ENCODE peak calls at places on chromosome 19, in six cellular contexts. B is endothelial cell of umbilical vein, P is PC-3, Z is fibroblast of lung, C is OCI-LY7, T is mammary epithelial cell. E is an unnamed sample.
A peak's percentile ranks its signal among the peaks of the same experiment; 100 is the strongest.

GRCh38 chr19:50967924-50968708 is 1.3 kb downstream of the KLK6 start:
- DNase-seq in B (no peak), P (peak; percentile 25), Z (no peak), C (no peak), T (peak; percentile 49), E (no peak)

GRCh38 chr19:22331521-22331920 is 45.3 kb downstream of the ZNF729 start:
- DNase-seq in B (no peak), P (no peak), Z (no peak), C (no peak), T (no peak), E (no peak)

GRCh38 chr19:47407417-47407774 is 11.9 kb downstream of the MEIS3 start:
- DNase-seq in B (no peak), P (no peak), Z (no peak), C (no peak), T (no peak), E (no peak)

GRCh38 chr19:54684537-54684936 is 21.8 kb downstream of the LILRB4 start:
- DNase-seq in B (no peak), P (peak; percentile 66), Z (peak; percentile 2), C (peak; percentile 27), T (peak; percentile 11), E (no peak)

GRCh38 chr19:15197275-15198005 is 3.4 kb downstream of the NOTCH3 start:
- DNase-seq in B (no peak), P (no peak), Z (no peak), C (peak; percentile 60), T (no peak), E (no peak)

GRCh38 chr19:681029-681626 is 4.9 kb downstream of the FSTL3 start:
- DNase-seq in B (no peak), P (peak; percentile 86), Z (no peak), C (peak; percentile 93), T (no peak), E (no peak)

GRCh38 chr19:18385675-18386542 is at the start of gene GDF15:
- DNase-seq in B (peak; percentile 97), P (peak; percentile 50), Z (peak; percentile 87), C (peak; percentile 42), T (peak; percentile 69), E (no peak)

GRCh38 chr19:30082168-30082567 is 140.1 kb downstream of the URI1 start:
- DNase-seq in B (no peak), P (no peak), Z (no peak), C (no peak), T (no peak), E (no peak)

GRCh38 chr19:970695-971094 is 13.4 kb upstream of the WDR18 start:
- DNase-seq in B (no peak), P (no peak), Z (no peak), C (no peak), T (no peak), E (no peak)

GRCh38 chr19:4678881-4679379 is 8.8 kb upstream of the MYDGF start:
- DNase-seq in B (peak; percentile 40), P (peak; percentile 31), Z (peak; percentile 23), C (peak; percentile 19), T (no peak), E (no peak)

DNA sequence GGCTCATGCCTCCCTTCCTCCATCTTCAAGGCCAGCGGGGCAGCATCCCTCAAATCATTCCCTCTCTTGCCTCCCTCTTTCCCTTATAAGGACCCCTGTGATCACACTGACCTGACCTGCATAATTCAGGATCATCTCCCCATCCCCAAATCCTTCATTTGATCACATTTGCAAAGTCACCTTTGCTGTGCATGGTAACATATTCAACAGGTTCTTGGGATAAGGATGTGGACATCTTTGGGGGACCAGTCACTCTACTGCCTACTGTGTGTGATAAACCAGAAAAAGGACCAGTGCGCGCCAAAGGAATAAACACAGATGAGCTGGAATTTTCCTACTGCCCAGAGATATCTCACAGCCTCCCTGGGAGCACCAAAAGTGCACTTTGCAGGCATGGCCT is 7.9 kb downstream of the OPA3 start:
- DNase-seq in B (no peak), P (no peak), Z (no peak), C (no peak), T (no peak), E (no peak)
- H3K79me2 ChIP-seq in B (peaks cover 2% of the 10 kb centered on the region), P (peaks cover 52% of the 10 kb centered on the region), Z (peaks cover 7% of the 10 kb centered on the region), C (peaks cover 9% of the 10 kb centered on the region), T (peaks cover 56% of the 10 kb centered on the region), E (peaks cover 12% of the 10 kb centered on the region)

GRCh38 chr19:3556423-3556977 is 886 bp downstream of the MFSD12 start:
- DNase-seq in B (no peak), P (no peak), Z (no peak), C (no peak), T (no peak), E (no peak)
- H3K79me2 ChIP-seq in B (peaks cover 40% of the 10 kb centered on the region), P (peaks cover 41% of the 10 kb centered on the region), Z (peaks cover 19% of the 10 kb centered on the region), C (peaks cover 41% of the 10 kb centered on the region), T (peaks cover 48% of the 10 kb centered on the region), E (peaks cover 37% of the 10 kb centered on the region)

DNA sequence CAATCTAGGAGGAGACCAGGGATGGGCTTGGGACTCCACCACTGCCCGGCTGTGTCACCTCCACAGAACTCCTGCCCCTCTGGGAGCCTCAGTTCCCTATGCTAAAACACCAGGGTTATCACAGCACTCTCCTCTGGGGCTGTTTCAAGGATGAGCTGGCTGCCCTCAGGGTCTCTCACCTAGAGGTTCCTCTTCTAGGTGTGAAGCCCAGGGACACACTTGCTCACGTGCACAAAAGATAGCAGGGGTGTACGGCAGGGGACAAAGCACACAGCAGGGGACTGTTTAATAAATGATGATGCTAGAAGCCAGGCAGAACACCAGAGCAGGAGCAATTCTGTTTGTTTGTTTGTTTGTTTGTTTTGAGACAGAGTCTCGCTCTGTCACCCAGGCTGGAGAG is 16.8 kb upstream of the LYPD3 start:
- DNase-seq in B (no peak), P (no peak), Z (no peak), C (no peak), T (no peak), E (no peak)
- H3K79me2 ChIP-seq in B (no peaks in the 10 kb centered on the region), P (no peaks in the 10 kb centered on the region), Z (no peaks in the 10 kb centered on the region), C (no peaks in the 10 kb centered on the region), T (no peaks in the 10 kb centered on the region), E (no peaks in the 10 kb centered on the region)

DNA sequence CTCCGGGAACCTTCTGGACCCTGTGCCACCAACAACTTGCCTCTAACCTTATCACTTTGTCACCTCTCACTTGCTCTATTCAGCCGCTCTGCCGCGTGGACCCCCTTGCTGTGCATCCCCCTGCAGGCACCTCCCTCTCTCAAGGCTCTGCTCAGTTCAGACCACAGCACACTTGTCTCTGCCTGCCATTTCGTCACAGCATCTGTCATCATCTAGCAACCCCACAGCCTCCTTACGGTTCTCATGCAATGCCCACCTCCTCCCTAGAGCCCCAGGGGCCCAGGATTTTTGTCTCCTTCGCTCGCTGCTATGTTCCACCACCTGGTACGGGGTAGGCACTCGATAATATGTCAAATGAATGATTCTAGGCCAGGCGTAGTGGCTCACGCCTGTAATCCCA is 4.8 kb downstream of the HAUS8 start:
- DNase-seq in B (no peak), P (no peak), Z (no peak), C (no peak), T (no peak), E (no peak)
- H3K79me2 ChIP-seq in B (peaks cover 41% of the 10 kb centered on the region), P (peaks cover 43% of the 10 kb centered on the region), Z (peaks cover 24% of the 10 kb centered on the region), C (peaks cover 68% of the 10 kb centered on the region), T (peaks cover 45% of the 10 kb centered on the region), E (peaks cover 41% of the 10 kb centered on the region)

GRCh38 chr19:57701625-57702024 is 7.4 kb downstream of the ZNF154 start:
- DNase-seq in B (no peak), P (no peak), Z (no peak), C (no peak), T (no peak), E (no peak)
- H3K79me2 ChIP-seq in B (no peaks in the 10 kb centered on the region), P (no peaks in the 10 kb centered on the region), Z (no peaks in the 10 kb centered on the region), C (no peaks in the 10 kb centered on the region), T (peaks cover 6% of the 10 kb centered on the region), E (no peaks in the 10 kb centered on the region)

GRCh38 chr19:16605115-16605514 is 22.9 kb downstream of the MED26 start:
- DNase-seq in B (no peak), P (no peak), Z (no peak), C (no peak), T (no peak), E (no peak)

GRCh38 chr19:16607819-16608218 is 20.2 kb downstream of the MED26 start:
- DNase-seq in B (no peak), P (no peak), Z (no peak), C (no peak), T (no peak), E (no peak)

GRCh38 chr19:16603090-16603489 is 24.9 kb downstream of the MED26 start:
- DNase-seq in B (no peak), P (no peak), Z (no peak), C (no peak), T (no peak), E (no peak)

GRCh38 chr19:16604615-16605014 is 23.4 kb downstream of the MED26 start:
- DNase-seq in B (no peak), P (no peak), Z (no peak), C (no peak), T (no peak), E (no peak)

GRCh38 chr19:16605552-16605951 is 22.5 kb downstream of the MED26 start:
- DNase-seq in B (peak; percentile 32), P (no peak), Z (no peak), C (no peak), T (no peak), E (no peak)
- H3K79me2 ChIP-seq in B (peaks cover 84% of the 10 kb centered on the region), P (peaks cover 97% of the 10 kb centered on the region), Z (peaks cover 82% of the 10 kb centered on the region), C (peaks cover 100% of the 10 kb centered on the region), T (peaks cover 99% of the 10 kb centered on the region), E (peaks cover 93% of the 10 kb centered on the region)

GRCh38 chr19:2077398-2077797 is 18.7 kb downstream of the MOB3A start:
- DNase-seq in B (no peak), P (no peak), Z (no peak), C (no peak), T (no peak), E (no peak)
- H3K79me2 ChIP-seq in B (peaks cover 6% of the 10 kb centered on the region), P (no peaks in the 10 kb centered on the region), Z (peaks cover 2% of the 10 kb centered on the region), C (peaks cover 63% of the 10 kb centered on the region), T (peaks cover 32% of the 10 kb centered on the region), E (peaks cover 84% of the 10 kb centered on the region)

DNA sequence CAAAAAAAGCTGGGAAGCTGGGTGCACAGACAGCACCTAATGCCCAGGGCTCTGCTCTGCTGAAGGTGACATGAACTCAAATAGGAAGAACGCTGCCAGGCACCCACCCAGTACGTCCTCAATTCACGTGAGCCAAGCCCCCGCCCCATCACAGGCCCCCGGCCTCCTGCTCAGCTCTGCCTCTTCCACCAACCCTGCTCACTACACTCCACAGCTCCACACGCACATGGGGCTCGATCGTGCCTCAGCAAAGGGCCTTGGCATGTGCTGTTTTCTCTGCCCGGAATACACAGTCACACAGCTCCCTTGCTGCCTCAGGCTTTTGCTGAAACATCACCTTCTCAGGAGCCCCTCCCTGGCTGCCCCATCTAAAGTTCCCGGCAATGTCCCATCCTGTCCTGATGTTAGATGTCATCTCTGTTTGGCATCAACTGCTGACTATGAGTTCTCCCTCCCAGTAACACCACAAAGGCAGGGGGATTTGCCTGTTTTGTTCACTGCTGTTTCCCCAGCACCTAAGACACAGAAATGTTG is 2.3 kb downstream of the ATP13A1 start:
- DNase-seq in B (no peak), P (no peak), Z (no peak), C (no peak), T (no peak), E (no peak)
- H3K79me2 ChIP-seq in B (peaks cover 22% of the 10 kb centered on the region), P (peaks cover 35% of the 10 kb centered on the region), Z (peaks cover 33% of the 10 kb centered on the region), C (peaks cover 34% of the 10 kb centered on the region), T (peaks cover 45% of the 10 kb centered on the region), E (peaks cover 40% of the 10 kb centered on the region)